ENCODE peak calls at places on chromosome 15, in six cellular contexts. V is breast epithelium, R is OCI-LY7, H is lower lobe of right lung, C is adrenal gland, U is H9. E is an unnamed sample. For H3K4me1, the result is how much of the 10 kb centered on the place peaks cover.

GRCh38 chr15:37217567-37217966 is 117.2 kb upstream of the MEIS2 start:
- DNase-seq in V (no peak), R (no peak), H (no peak), C (no peak), U (no peak), E (no peak)

GRCh38 chr15:75454471-75455418 is 3.3 kb upstream of the SIN3A start:
- DNase-seq in V (peak), R (peak), H (peak), C (no peak), U (peak), E (peak)

GRCh38 chr15:95635666-95636065 is 694.8 kb upstream of the NR2F2 start:
- DNase-seq in V (no peak), R (no peak), H (no peak), C (no peak), U (no peak), E (no peak)

GRCh38 chr15:48323294-48323693 is 7.9 kb upstream of the DUT start:
- DNase-seq in V (no peak), R (no peak), H (no peak), C (no peak), U (no peak), E (no peak)

GRCh38 chr15:66872394-66872793 is 170.4 kb downstream of the SMAD6 start:
- DNase-seq in V (no peak), R (no peak), H (no peak), C (no peak), U (no peak), E (no peak)

GRCh38 chr15:100101389-100102089 is 240.2 kb downstream of the ADAMTS17 start:
- DNase-seq in V (no peak), R (no peak), H (no peak), C (peak), U (no peak), E (peak)

GRCh38 chr15:67857220-67857619 is 17.4 kb upstream of the RNU6-1 start:
- DNase-seq in V (no peak), R (no peak), H (no peak), C (no peak), U (no peak), E (no peak)

GRCh38 chr15:66685638-66686150 is 16.3 kb upstream of the SMAD6 start:
- DNase-seq in V (no peak), R (no peak), H (no peak), C (no peak), U (no peak), E (no peak)

GRCh38 chr15:25207369-25207768 is 231.5 kb downstream of the UBE3A start:
- DNase-seq in V (no peak), R (no peak), H (no peak), C (no peak), U (no peak), E (no peak)

GRCh38 chr15:88791637-88792036 is 11.6 kb upstream of the ACAN start:
- DNase-seq in V (no peak), R (no peak), H (no peak), C (no peak), U (no peak), E (no peak)

GRCh38 chr15:50051811-50052419 is 67.1 kb downstream of the ATP8B4 start:
- DNase-seq in V (no peak), R (peak), H (no peak), C (peak), U (peak), E (peak)

GRCh38 chr15:67701669-67702068 is 123.6 kb upstream of the SKOR1 start:
- DNase-seq in V (no peak), R (no peak), H (no peak), C (no peak), U (no peak), E (no peak)

GRCh38 chr15:39124155-39124924 is 456.5 kb upstream of the THBS1 start:
- DNase-seq in V (no peak), R (no peak), H (no peak), C (no peak), U (no peak), E (no peak)

GRCh38 chr15:84798436-84798946 is 18.7 kb upstream of the ALPK3 start:
- DNase-seq in V (no peak), R (no peak), H (no peak), C (peak), U (no peak), E (no peak)

GRCh38 chr15:31328425-31328998 is 1.9 kb downstream of the KLF13 start:
- DNase-seq in V (no peak), R (peak), H (peak), C (no peak), U (no peak), E (no peak)

GRCh38 chr15:38768970-38769369 is 204.4 kb upstream of the RASGRP1 start:
- DNase-seq in V (no peak), R (no peak), H (no peak), C (peak), U (peak), E (no peak)

GRCh38 chr15:100111103-100112060 is 230.4 kb downstream of the ADAMTS17 start:
- DNase-seq in V (no peak), R (peak), H (no peak), C (peak), U (no peak), E (peak)

GRCh38 chr15:63600646-63601025 is 3.4 kb downstream of the FBXL22 start:
- DNase-seq in V (peak), R (no peak), H (peak), C (peak), U (peak), E (peak)

GRCh38 chr15:47975422-47975821 is 145.4 kb upstream of the SLC24A5 start:
- DNase-seq in V (no peak), R (no peak), H (no peak), C (no peak), U (no peak), E (no peak)

GRCh38 chr15:91116379-91117067 is 16.5 kb downstream of the SV2B start:
- DNase-seq in V (no peak), R (no peak), H (no peak), C (no peak), U (no peak), E (no peak)

GRCh38 chr15:74432271-74432967 is 1.3 kb downstream of the SEMA7A start:
- DNase-seq in V (no peak), R (no peak), H (no peak), C (no peak), U (no peak), E (no peak)

GRCh38 chr15:65095011-65095746 is 18.6 kb downstream of the KBTBD13 start:
- DNase-seq in V (no peak), R (no peak), H (no peak), C (peak), U (no peak), E (no peak)

GRCh38 chr15:38149315-38149714 is 103.3 kb upstream of the SPRED1 start:
- DNase-seq in V (no peak), R (no peak), H (no peak), C (no peak), U (no peak), E (no peak)

GRCh38 chr15:71921191-71921590 is 110.8 kb downstream of the NR2E3 start:
- DNase-seq in V (no peak), R (no peak), H (no peak), C (no peak), U (no peak), E (no peak)

GRCh38 chr15:22808761-22809280 is 22.4 kb downstream of the NIPA1 start:
- DNase-seq in V (no peak), R (no peak), H (no peak), C (no peak), U (no peak), E (no peak)

GRCh38 chr15:35986072-35986666 is 440.2 kb upstream of the DPH6 start:
- DNase-seq in V (no peak), R (no peak), H (no peak), C (peak), U (no peak), E (peak)

GRCh38 chr15:35979608-35980007 is 433.6 kb upstream of the DPH6 start:
- DNase-seq in V (no peak), R (no peak), H (no peak), C (no peak), U (no peak), E (no peak)

GRCh38 chr15:35975941-35976340 is 430.0 kb upstream of the DPH6 start:
- DNase-seq in V (no peak), R (no peak), H (no peak), C (no peak), U (no peak), E (no peak)

DNA sequence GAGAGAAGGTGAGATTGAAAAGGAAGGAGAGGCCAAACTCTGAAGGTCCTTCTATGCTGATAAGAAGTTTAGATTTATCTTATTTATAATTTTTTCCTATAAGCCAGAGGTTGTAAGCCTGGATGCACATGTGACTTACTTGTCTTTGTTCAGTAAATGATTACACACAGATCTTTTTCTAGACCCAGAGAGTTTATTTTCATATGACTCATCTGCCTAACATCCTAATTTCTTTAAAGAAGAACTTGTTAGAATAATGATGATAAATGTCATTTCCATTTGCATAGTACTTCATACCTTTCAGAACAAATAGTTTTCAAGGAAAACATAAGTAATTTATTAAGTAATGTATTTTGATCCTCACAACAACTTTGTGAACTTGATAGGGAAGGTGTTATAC is 434.8 kb upstream of the DPH6 start:
- DNase-seq in V (no peak), R (no peak), H (no peak), C (no peak), U (no peak), E (no peak)
- H3K27ac ChIP-seq in V (no peak), R (no peak), H (no peak), C (no peak), U (no peak), E (no peak)

GRCh38 chr15:90084876-90085423 is 17.3 kb downstream of the IDH2 start:
- DNase-seq in V (no peak), R (no peak), H (no peak), C (no peak), U (no peak), E (no peak)

GRCh38 chr15:90090226-90090848 is 11.9 kb downstream of the IDH2 start:
- DNase-seq in V (no peak), R (no peak), H (no peak), C (no peak), U (no peak), E (no peak)

GRCh38 chr15:90086868-90087268 is 15.4 kb downstream of the IDH2 start:
- DNase-seq in V (no peak), R (peak), H (no peak), C (peak), U (peak), E (peak)

GRCh38 chr15:90085565-90085964 is 16.7 kb downstream of the IDH2 start:
- DNase-seq in V (no peak), R (no peak), H (no peak), C (no peak), U (no peak), E (no peak)

DNA sequence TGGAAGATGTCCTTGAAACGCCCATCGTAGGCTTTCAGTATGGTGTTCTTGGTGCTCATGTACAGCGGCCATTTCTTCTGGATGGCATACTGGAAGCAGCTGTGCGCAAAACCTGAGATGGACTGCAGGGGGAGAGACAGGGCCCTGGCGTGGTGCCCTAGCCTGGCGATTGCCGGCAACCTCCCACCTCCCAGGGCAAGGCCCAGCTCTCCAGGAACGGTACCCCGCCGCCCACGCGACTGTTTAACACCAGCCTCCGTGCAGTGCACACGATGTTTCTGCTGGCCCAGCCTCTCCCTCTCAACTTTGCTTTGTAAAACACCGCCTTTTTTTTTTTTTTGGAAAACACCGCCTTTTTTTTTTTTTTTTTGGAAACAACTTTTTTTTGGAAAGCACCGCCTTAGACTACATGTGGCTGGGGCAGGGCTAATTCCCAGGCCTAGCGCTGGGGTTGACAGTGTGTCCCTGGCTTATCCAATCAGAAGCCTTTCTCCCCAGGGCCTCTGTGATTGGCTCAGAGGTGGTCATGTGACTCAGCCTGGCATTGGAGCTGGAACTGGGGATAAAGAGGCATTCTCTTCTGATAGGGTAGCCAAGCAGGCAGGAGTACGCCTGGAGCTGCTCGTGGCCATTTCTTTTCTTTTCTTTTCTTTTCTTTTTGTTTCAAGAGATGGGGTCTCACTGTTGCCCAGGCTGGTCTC is 14.7 kb downstream of the IDH2 start:
- DNase-seq in V (no peak), R (peak), H (no peak), C (no peak), U (peak), E (peak)
- TF ChIP-seq CTCF in V (no peak), R (no peak), H (no peak), C (no peak), U (peak), E (no peak)

DNA sequence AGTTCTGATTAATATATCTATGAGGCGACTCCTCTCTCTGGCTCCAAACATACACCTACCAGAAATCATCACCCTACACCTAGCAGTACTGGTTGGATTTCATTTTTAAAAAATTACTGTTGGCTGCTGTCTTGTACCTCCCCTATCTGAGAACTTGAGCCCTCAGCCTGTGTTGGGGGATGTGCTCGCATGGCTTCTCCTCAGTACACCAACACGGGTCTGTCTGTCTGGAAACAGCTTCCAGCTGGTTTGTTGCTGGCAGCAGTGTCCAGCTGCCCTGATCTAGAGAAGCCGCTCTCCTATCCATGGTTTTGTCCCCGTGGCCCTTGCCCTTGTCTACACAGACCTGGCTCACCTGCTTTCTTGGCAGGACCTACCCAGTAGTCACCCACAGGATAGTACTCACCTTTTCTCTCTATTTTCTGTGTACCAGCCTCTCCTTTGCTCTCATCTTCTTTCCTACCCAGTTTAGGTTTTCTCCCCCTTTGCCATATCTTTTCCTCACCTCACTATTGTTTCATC is 43.2 kb upstream of the NEDD4 start:
- DNase-seq in V (no peak), R (no peak), H (no peak), C (no peak), U (no peak), E (no peak)
- H3K4me1 ChIP-seq in V (under half), R (under half), H (under half), C (under half), U (under half), E (under half)

DNA sequence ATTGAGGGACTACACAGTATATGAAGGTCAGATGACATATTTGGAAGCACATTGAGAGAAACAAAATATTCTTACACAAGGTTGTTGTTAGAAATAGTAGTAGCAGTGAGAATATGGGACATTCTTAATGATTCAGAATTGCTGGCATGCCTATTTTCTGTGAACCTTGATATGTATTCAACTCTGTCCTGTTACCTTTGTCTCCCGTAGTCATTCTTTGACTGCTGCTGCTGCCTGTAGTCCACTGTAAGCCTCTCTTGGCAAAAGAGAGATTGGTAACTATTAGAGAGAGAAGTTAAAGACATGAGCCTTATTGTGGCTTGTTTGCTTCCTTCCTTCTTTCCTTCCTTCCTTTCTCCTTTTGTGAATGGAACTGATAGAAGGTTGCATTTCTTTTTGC is 64.5 kb downstream of the TCF12 start:
- DNase-seq in V (no peak), R (no peak), H (no peak), C (no peak), U (no peak), E (no peak)
- H3K27ac ChIP-seq in V (no peak), R (no peak), H (no peak), C (no peak), U (no peak), E (no peak)

GRCh38 chr15:70722266-70723123 is 40.9 kb downstream of the UACA start:
- DNase-seq in V (no peak), R (peak), H (no peak), C (no peak), U (no peak), E (no peak)
- TF ChIP-seq CTCF in V (peak), R (peak), H (peak), C (peak), U (peak), E (peak)

GRCh38 chr15:79115971-79116370 is 25.4 kb upstream of the RASGRF1 start:
- DNase-seq in V (no peak), R (no peak), H (no peak), C (no peak), U (peak), E (no peak)

GRCh38 chr15:79115461-79115860 is 24.9 kb upstream of the RASGRF1 start:
- DNase-seq in V (no peak), R (no peak), H (no peak), C (no peak), U (peak), E (no peak)

GRCh38 chr15:79117442-79118204 is 27.0 kb upstream of the RASGRF1 start:
- DNase-seq in V (no peak), R (no peak), H (no peak), C (no peak), U (peak), E (no peak)

GRCh38 chr15:79116771-79117170 is 26.2 kb upstream of the RASGRF1 start:
- DNase-seq in V (no peak), R (no peak), H (no peak), C (no peak), U (no peak), E (no peak)

DNA sequence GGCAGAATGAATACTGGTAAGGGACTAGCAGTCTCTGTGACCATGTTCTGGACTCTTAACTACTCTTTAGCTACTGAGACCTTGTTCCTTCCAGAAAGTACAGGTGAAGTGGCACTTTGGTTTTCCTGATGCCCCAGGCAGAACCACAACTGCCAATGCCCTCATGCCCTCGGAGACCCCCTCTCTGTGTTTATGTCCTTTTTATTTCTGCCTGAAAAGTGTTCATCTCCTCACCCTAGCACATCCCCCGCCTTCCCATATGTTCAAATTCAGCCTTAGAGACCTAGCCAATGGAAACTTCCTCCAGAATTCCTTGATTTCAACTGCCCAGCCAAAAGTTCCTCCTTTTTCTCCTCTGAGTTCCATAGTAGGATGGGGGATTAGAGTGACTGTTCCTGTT is 23.3 kb upstream of the RASGRF1 start:
- DNase-seq in V (no peak), R (no peak), H (no peak), C (no peak), U (no peak), E (no peak)
- H3K4me1 ChIP-seq in V (under half), R (under half), H (under half), C (under half), U (under half), E (under half)

DNA sequence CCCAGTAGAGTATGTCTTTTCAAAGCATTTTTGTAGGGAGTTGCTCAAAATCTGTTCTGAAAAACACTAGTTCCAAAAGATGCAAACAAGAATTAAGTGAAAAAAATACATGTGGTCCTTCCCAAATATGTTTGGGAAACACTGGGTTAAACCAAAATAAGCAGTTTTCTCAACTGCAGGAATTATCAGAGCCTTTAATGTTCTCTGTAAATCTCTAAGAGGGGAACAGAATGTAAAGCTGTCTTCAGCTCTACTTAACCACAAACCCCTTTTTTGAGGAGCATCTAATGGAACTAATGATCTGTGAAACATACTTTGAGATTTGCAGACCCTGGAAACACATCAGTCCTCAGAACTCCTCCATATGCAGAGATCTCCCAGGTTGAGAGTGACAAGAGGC is 9.9 kb downstream of the AQP9 start:
- DNase-seq in V (no peak), R (no peak), H (no peak), C (no peak), U (no peak), E (no peak)
- H3K27ac ChIP-seq in V (no peak), R (no peak), H (no peak), C (no peak), U (no peak), E (no peak)

GRCh38 chr15:101723874-101724674 is at the start of gene TARS3:
- DNase-seq in V (peak), R (peak), H (peak), C (peak), U (peak), E (peak)
- TF ChIP-seq CTCF in V (peak), R (peak), H (peak), C (no peak), U (peak), E (no peak)